ENCODE peak calls at places on chromosomes 7 and 10, in ten cellular contexts. T is hepatocyte; A is GM23338; D is spleen; Q is kidney; B is pancreas; R is OCI-LY7; N is CD8-positive, alpha-beta T cell; X is neural progenitor cell; H is mammary epithelial cell. M is an unnamed sample.

GRCh38 chr7:110119883-110120581 is 970.9 kb upstream of the LRRN3 start:
- DNase-seq in T (peak), A (no peak), D (no peak), Q (no peak), B (no peak), R (no peak), N (no peak), X (no peak), H (peak), M (no peak)

GRCh38 chr7:28107960-28108359 is 72.6 kb downstream of the JAZF1 start:
- DNase-seq in T (no peak), A (no peak), D (no peak), Q (no peak), B (no peak), R (no peak), N (no peak), X (no peak), H (peak), M (no peak)

GRCh38 chr7:24715661-24716479 is 41.4 kb downstream of the GSDME start:
- DNase-seq in T (peak), A (peak), D (peak), Q (no peak), B (no peak), R (peak), N (no peak), X (peak), H (no peak), M (peak)

GRCh38 chr7:51369746-51370145 is 53.1 kb upstream of the COBL start:
- DNase-seq in T (peak), A (peak), D (no peak), Q (no peak), B (no peak), R (peak), N (no peak), X (peak), H (peak), M (no peak)

GRCh38 chr10:60810437-60811182 is 32.3 kb downstream of the CDK1 start:
- DNase-seq in T (peak), A (no peak), D (no peak), Q (no peak), B (no peak), R (no peak), N (no peak), X (no peak), H (peak), M (no peak)

GRCh38 chr7:158110661-158111555 is 476.7 kb downstream of the PTPRN2 start:
- DNase-seq in T (peak), A (no peak), D (no peak), Q (no peak), B (no peak), R (no peak), N (no peak), X (peak), H (no peak), M (no peak)

GRCh38 chr10:71512213-71512745 is 115.6 kb downstream of the CDH23 start:
- DNase-seq in T (no peak), A (no peak), D (peak), Q (no peak), B (no peak), R (no peak), N (no peak), X (no peak), H (no peak), M (peak)

GRCh38 chr7:15652776-15653290 is 33.6 kb downstream of the MEOX2 start:
- DNase-seq in T (peak), A (no peak), D (no peak), Q (no peak), B (no peak), R (no peak), N (no peak), X (no peak), H (no peak), M (no peak)

GRCh38 chr10:73650537-73651331 is 5.1 kb downstream of the SYNPO2L start:
- DNase-seq in T (no peak), A (no peak), D (no peak), Q (no peak), B (no peak), R (no peak), N (no peak), X (no peak), H (peak), M (no peak)

GRCh38 chr10:8049874-8050560 is 4.5 kb upstream of the GATA3 start:
- DNase-seq in T (peak), A (peak), D (no peak), Q (peak), B (no peak), R (no peak), N (no peak), X (peak), H (peak), M (no peak)

GRCh38 chr10:28177944-28178637 is 124.8 kb downstream of the MPP7 start:
- DNase-seq in T (no peak), A (no peak), D (no peak), Q (no peak), B (no peak), R (peak), N (no peak), X (no peak), H (peak), M (no peak)

GRCh38 chr10:71963351-71963755 is 842 bp upstream of the CHST3 start:
- DNase-seq in T (no peak), A (peak), D (no peak), Q (peak), B (no peak), R (no peak), N (no peak), X (no peak), H (no peak), M (no peak)

GRCh38 chr7:138872576-138872975 is 74.6 kb upstream of the ATP6V0A4 start:
- DNase-seq in T (no peak), A (no peak), D (no peak), Q (no peak), B (no peak), R (no peak), N (no peak), X (no peak), H (peak), M (no peak)

GRCh38 chr7:45915606-45916005 is 5.5 kb downstream of the IGFBP3 start:
- DNase-seq in T (no peak), A (no peak), D (no peak), Q (no peak), B (no peak), R (no peak), N (no peak), X (no peak), H (no peak), M (no peak)

GRCh38 chr10:102120987-102121738 is 995 bp upstream of the LDB1 start:
- DNase-seq in T (peak), A (peak), D (peak), Q (peak), B (no peak), R (no peak), N (peak), X (peak), H (no peak), M (peak)

GRCh38 chr10:88091490-88092061 is 228.2 kb downstream of the PTEN start:
- DNase-seq in T (no peak), A (no peak), D (peak), Q (no peak), B (no peak), R (peak), N (peak), X (no peak), H (peak), M (no peak)

GRCh38 chr10:73797324-73798025 is 12.1 kb downstream of the ZSWIM8 start:
- DNase-seq in T (no peak), A (no peak), D (no peak), Q (no peak), B (no peak), R (no peak), N (no peak), X (no peak), H (no peak), M (no peak)

GRCh38 chr7:31735991-31736982 is 49.3 kb downstream of the PPP1R17 start:
- DNase-seq in T (peak), A (peak), D (no peak), Q (no peak), B (peak), R (peak), N (no peak), X (peak), H (peak), M (peak)

GRCh38 chr10:121598261-121599249 is at the start of gene FGFR2:
- DNase-seq in T (peak), A (peak), D (no peak), Q (peak), B (peak), R (no peak), N (no peak), X (peak), H (peak), M (peak)

GRCh38 chr7:21383217-21383832 is 44.6 kb upstream of the SP4 start:
- DNase-seq in T (no peak), A (no peak), D (no peak), Q (no peak), B (no peak), R (no peak), N (no peak), X (no peak), H (no peak), M (no peak)

GRCh38 chr7:159122276-159122675 is 22.4 kb downstream of the VIPR2 start:
- DNase-seq in T (no peak), A (no peak), D (peak), Q (peak), B (no peak), R (no peak), N (no peak), X (no peak), H (no peak), M (no peak)

GRCh38 chr7:111409714-111410422 is 152.4 kb downstream of the IMMP2L start:
- DNase-seq in T (no peak), A (peak), D (no peak), Q (no peak), B (no peak), R (no peak), N (no peak), X (no peak), H (no peak), M (no peak)

DNA sequence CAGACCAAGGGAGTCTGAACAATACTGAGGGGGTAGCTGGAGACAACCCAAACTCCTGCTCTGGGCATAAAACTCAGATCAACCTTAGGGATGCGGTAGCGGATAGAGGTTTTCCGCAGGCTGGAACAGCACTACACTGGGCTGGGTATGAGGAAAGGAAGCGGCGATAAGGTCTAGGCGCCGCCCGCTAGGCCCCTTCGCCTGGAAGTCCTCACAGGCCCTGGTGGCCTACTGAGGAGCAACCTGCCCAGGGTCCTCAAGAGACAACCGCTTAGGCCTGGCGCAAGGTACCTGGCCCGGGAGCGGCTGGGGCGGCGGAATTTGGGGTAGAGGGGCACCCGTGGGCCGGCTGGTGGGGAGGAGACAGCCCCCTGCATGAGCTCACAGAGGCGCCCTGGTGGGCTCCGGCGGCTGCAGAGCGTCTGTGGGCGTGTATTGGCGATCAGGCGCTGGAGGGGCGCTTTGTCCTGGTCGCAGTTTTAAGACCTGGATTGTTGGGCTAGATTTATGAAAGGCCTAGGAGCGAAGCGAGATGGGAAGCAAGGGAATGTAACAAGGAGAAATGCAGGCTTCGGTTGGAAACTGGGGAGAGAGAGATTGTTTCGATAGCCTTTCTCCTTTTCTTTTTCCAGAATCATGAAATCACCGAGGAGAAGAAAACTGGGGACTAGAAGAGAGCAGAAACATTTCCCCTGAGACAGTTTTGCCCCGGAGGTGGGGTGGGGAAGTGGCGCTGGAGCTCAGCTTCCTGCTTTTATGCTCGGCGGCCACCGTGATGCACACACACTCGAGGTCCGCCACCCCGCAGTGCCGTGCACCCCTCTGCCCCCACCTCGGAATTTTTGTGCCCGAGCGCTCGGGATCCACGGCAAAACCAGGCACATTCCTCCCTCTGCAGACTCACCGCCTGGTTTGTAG is 2.4 kb upstream of the NKX2-3 start:
- DNase-seq in T (no peak), A (peak), D (peak), Q (no peak), B (no peak), R (no peak), N (no peak), X (peak), H (no peak), M (no peak)
- H3K4me3 ChIP-seq in T (no peak), A (peak), D (peak), Q (no peak), B (no peak), R (no peak), N (no peak), X (no peak), H (no peak), M (no peak)

GRCh38 chr7:96674565-96674964 is 35.1 kb downstream of the SEM1 start:
- DNase-seq in T (no peak), A (no peak), D (no peak), Q (no peak), B (no peak), R (no peak), N (no peak), X (no peak), H (no peak), M (no peak)

GRCh38 chr7:96685353-96685752 is 24.3 kb downstream of the SEM1 start:
- DNase-seq in T (no peak), A (no peak), D (no peak), Q (no peak), B (no peak), R (no peak), N (no peak), X (no peak), H (no peak), M (no peak)

GRCh38 chr7:96676901-96677300 is 32.7 kb downstream of the SEM1 start:
- DNase-seq in T (no peak), A (no peak), D (no peak), Q (no peak), B (no peak), R (no peak), N (no peak), X (no peak), H (no peak), M (no peak)

GRCh38 chr7:96675548-96675947 is 34.1 kb downstream of the SEM1 start:
- DNase-seq in T (no peak), A (no peak), D (no peak), Q (no peak), B (no peak), R (no peak), N (no peak), X (no peak), H (no peak), M (no peak)

DNA sequence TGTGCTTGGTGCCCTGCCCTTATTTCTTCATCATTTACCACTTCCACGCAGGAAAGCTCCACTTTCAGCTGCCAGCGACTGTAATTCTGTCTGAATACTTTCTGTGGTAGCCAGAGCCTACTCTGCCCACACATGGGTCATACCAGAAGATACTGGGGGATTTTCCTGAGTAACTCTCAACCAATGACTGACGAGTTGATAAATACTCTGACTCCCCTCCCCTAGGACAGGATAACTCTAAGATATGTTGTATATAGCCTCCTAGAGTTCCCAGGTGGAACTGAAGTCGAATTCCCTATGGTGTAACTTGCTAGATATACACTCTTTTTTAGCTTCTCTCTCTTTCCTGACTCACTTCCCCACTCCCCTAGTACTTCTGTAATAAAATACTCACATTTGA is 29.8 kb downstream of the SEM1 start:
- DNase-seq in T (no peak), A (peak), D (no peak), Q (no peak), B (no peak), R (no peak), N (no peak), X (no peak), H (no peak), M (no peak)
- TF ChIP-seq CTCF in T (no peak), A (peak), D (no peak), Q (no peak), B (no peak), R (no peak), N (no peak), X (no peak), H (no peak), M (no peak)

GRCh38 chr7:91618665-91619437 is 261.7 kb downstream of the MTERF1 start:
- DNase-seq in T (no peak), A (no peak), D (no peak), Q (no peak), B (no peak), R (no peak), N (no peak), X (peak), H (no peak), M (no peak)
- H3K27ac ChIP-seq in T (no peak), A (no peak), D (no peak), Q (no peak), B (no peak), R (no peak), N (no peak), X (no peak), H (no peak), M (no peak)

GRCh38 chr7:42494722-42495121 is 257.7 kb upstream of the GLI3 start:
- DNase-seq in T (no peak), A (no peak), D (no peak), Q (no peak), B (no peak), R (no peak), N (no peak), X (no peak), H (peak), M (no peak)

GRCh38 chr7:42493436-42494198 is 256.6 kb upstream of the GLI3 start:
- DNase-seq in T (peak), A (peak), D (no peak), Q (peak), B (peak), R (no peak), N (no peak), X (peak), H (peak), M (peak)

GRCh38 chr7:42491106-42491505 is 254.1 kb upstream of the GLI3 start:
- DNase-seq in T (no peak), A (no peak), D (no peak), Q (no peak), B (no peak), R (no peak), N (no peak), X (no peak), H (no peak), M (no peak)

GRCh38 chr7:42494199-42494710 is 257.2 kb upstream of the GLI3 start:
- DNase-seq in T (no peak), A (no peak), D (no peak), Q (no peak), B (no peak), R (no peak), N (no peak), X (no peak), H (peak), M (no peak)

DNA sequence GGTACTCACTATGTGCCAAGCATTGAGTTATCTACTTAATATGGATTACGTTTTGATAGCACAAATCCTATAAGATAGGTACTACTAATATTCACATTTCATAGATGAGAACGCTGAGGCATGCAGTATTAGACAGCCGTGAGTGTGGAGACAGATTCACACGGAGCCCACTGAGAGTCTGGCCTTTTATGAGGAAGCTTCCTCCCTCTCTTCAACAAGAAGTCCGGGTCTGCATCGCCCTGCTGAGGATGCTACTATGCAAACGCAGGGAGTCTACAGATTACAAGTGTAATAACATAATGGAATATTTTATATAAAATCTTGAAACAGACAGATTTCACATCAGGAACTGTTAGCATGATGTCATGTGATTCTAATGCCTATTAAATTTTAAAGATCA is 255.9 kb upstream of the GLI3 start:
- DNase-seq in T (no peak), A (no peak), D (no peak), Q (no peak), B (no peak), R (no peak), N (no peak), X (no peak), H (no peak), M (no peak)
- H3K4me3 ChIP-seq in T (no peak), A (peak), D (no peak), Q (no peak), B (no peak), R (no peak), N (no peak), X (peak), H (peak), M (peak)

GRCh38 chr10:132396495-132397035 is 435 bp upstream of the PWWP2B start:
- DNase-seq in T (peak), A (peak), D (peak), Q (peak), B (peak), R (peak), N (peak), X (peak), H (no peak), M (no peak)
- TF ChIP-seq CTCF in T (peak), A (no peak), D (peak), Q (no peak), B (no peak), R (no peak), N (peak), X (peak), H (peak), M (no peak)

GRCh38 chr7:47330561-47331178 is 251.2 kb downstream of the TNS3 start:
- DNase-seq in T (no peak), A (no peak), D (no peak), Q (peak), B (no peak), R (no peak), N (no peak), X (no peak), H (no peak), M (no peak)

GRCh38 chr7:47333131-47333887 is 248.6 kb downstream of the TNS3 start:
- DNase-seq in T (no peak), A (no peak), D (peak), Q (no peak), B (no peak), R (no peak), N (no peak), X (no peak), H (no peak), M (no peak)

GRCh38 chr7:47331179-47331565 is 250.7 kb downstream of the TNS3 start:
- DNase-seq in T (no peak), A (no peak), D (no peak), Q (no peak), B (no peak), R (no peak), N (no peak), X (no peak), H (no peak), M (no peak)

GRCh38 chr7:47332681-47333080 is 249.2 kb downstream of the TNS3 start:
- DNase-seq in T (no peak), A (no peak), D (peak), Q (no peak), B (no peak), R (no peak), N (no peak), X (no peak), H (no peak), M (peak)

GRCh38 chr7:47332213-47332612 is 249.7 kb downstream of the TNS3 start:
- DNase-seq in T (no peak), A (peak), D (no peak), Q (peak), B (no peak), R (no peak), N (no peak), X (peak), H (no peak), M (no peak)
- H3K27ac ChIP-seq in T (peak), A (peak), D (no peak), Q (no peak), B (no peak), R (no peak), N (no peak), X (no peak), H (no peak), M (peak)